ENCODE peak calls at places on chromosomes 13 and 19, in eight cellular contexts. One of them, this sample, is unnamed.

GRCh38 chr13:108095036-108095435 is 120.3 kb downstream of the LIG4 start:
- DNase-seq in SK-N-SH: no peak
- DNase-seq in mammary epithelial cell: no peak
- DNase-seq in right lobe of liver: no peak
- DNase-seq in PC-3: no peak
- DNase-seq in epithelial cell of proximal tubule: no peak
- DNase-seq in kidney epithelial cell: no peak
- DNase-seq in adrenal gland: no peak
- DNase-seq in this sample: no peak

GRCh38 chr13:34303346-34303745 is 485.4 kb downstream of the RFC3 start:
- DNase-seq in SK-N-SH: no peak
- DNase-seq in mammary epithelial cell: peak; percentile 97
- DNase-seq in right lobe of liver: no peak
- DNase-seq in PC-3: peak; percentile 43
- DNase-seq in epithelial cell of proximal tubule: no peak
- DNase-seq in kidney epithelial cell: no peak
- DNase-seq in adrenal gland: no peak
- DNase-seq in this sample: no peak

GRCh38 chr19:34230833-34231232 is 23.5 kb upstream of the GARRE1 start:
- DNase-seq in SK-N-SH: no peak
- DNase-seq in mammary epithelial cell: no peak
- DNase-seq in right lobe of liver: no peak
- DNase-seq in PC-3: no peak
- DNase-seq in epithelial cell of proximal tubule: no peak
- DNase-seq in kidney epithelial cell: no peak
- DNase-seq in adrenal gland: no peak
- DNase-seq in this sample: no peak

GRCh38 chr19:10593820-10594637 is 6.9 kb upstream of the AP1M2 start:
- DNase-seq in SK-N-SH: no peak
- DNase-seq in mammary epithelial cell: no peak
- DNase-seq in right lobe of liver: peak; percentile 64
- DNase-seq in PC-3: no peak
- DNase-seq in epithelial cell of proximal tubule: no peak
- DNase-seq in kidney epithelial cell: no peak
- DNase-seq in adrenal gland: peak; percentile 61
- DNase-seq in this sample: no peak

GRCh38 chr13:98233127-98233526 is 56.1 kb upstream of the RNF113B start:
- DNase-seq in SK-N-SH: no peak
- DNase-seq in mammary epithelial cell: no peak
- DNase-seq in right lobe of liver: no peak
- DNase-seq in PC-3: no peak
- DNase-seq in epithelial cell of proximal tubule: peak; percentile 93
- DNase-seq in kidney epithelial cell: no peak
- DNase-seq in adrenal gland: no peak
- DNase-seq in this sample: no peak

GRCh38 chr19:38264486-38265212 is at the start of gene SPINT2:
- DNase-seq in SK-N-SH: peak; percentile 72
- DNase-seq in mammary epithelial cell: no peak
- DNase-seq in right lobe of liver: no peak
- DNase-seq in PC-3: no peak
- DNase-seq in epithelial cell of proximal tubule: no peak
- DNase-seq in kidney epithelial cell: no peak
- DNase-seq in adrenal gland: peak; percentile 49
- DNase-seq in this sample: no peak

GRCh38 chr19:40217921-40218890 is at the start of gene TTC9B:
- DNase-seq in SK-N-SH: peak; percentile 95
- DNase-seq in mammary epithelial cell: peak; percentile 14
- DNase-seq in right lobe of liver: no peak
- DNase-seq in PC-3: no peak
- DNase-seq in epithelial cell of proximal tubule: no peak
- DNase-seq in kidney epithelial cell: no peak
- DNase-seq in adrenal gland: no peak
- DNase-seq in this sample: no peak

GRCh38 chr19:912181-913079 is 589 bp downstream of the R3HDM4 start:
- DNase-seq in SK-N-SH: no peak
- DNase-seq in mammary epithelial cell: peak; percentile 36
- DNase-seq in right lobe of liver: peak; percentile 63
- DNase-seq in PC-3: no peak
- DNase-seq in epithelial cell of proximal tubule: no peak
- DNase-seq in kidney epithelial cell: no peak
- DNase-seq in adrenal gland: no peak
- DNase-seq in this sample: no peak

GRCh38 chr19:590396-590745 is 690 bp downstream of the HCN2 start:
- DNase-seq in SK-N-SH: peak; percentile 68
- DNase-seq in mammary epithelial cell: peak; percentile 25
- DNase-seq in right lobe of liver: no peak
- DNase-seq in PC-3: peak; percentile 11
- DNase-seq in epithelial cell of proximal tubule: no peak
- DNase-seq in kidney epithelial cell: no peak
- DNase-seq in adrenal gland: no peak
- DNase-seq in this sample: no peak

GRCh38 chr19:6766357-6767080 is 716 bp downstream of the SH2D3A start:
- DNase-seq in SK-N-SH: no peak
- DNase-seq in mammary epithelial cell: no peak
- DNase-seq in right lobe of liver: no peak
- DNase-seq in PC-3: no peak
- DNase-seq in epithelial cell of proximal tubule: no peak
- DNase-seq in kidney epithelial cell: no peak
- DNase-seq in adrenal gland: no peak
- DNase-seq in this sample: no peak

GRCh38 chr19:6767081-6767356 is 216 bp downstream of the SH2D3A start:
- DNase-seq in SK-N-SH: no peak
- DNase-seq in mammary epithelial cell: peak; percentile 85
- DNase-seq in right lobe of liver: no peak
- DNase-seq in PC-3: peak; percentile 90
- DNase-seq in epithelial cell of proximal tubule: no peak
- DNase-seq in kidney epithelial cell: no peak
- DNase-seq in adrenal gland: no peak
- DNase-seq in this sample: no peak

GRCh38 chr19:6769006-6769637 is 1.9 kb upstream of the SH2D3A start:
- DNase-seq in SK-N-SH: peak; percentile 58
- DNase-seq in mammary epithelial cell: no peak
- DNase-seq in right lobe of liver: no peak
- DNase-seq in PC-3: peak; percentile 38
- DNase-seq in epithelial cell of proximal tubule: no peak
- DNase-seq in kidney epithelial cell: no peak
- DNase-seq in adrenal gland: no peak
- DNase-seq in this sample: no peak

GRCh38 chr19:6768236-6768785 is 1.1 kb upstream of the SH2D3A start:
- DNase-seq in SK-N-SH: no peak
- DNase-seq in mammary epithelial cell: no peak
- DNase-seq in right lobe of liver: no peak
- DNase-seq in PC-3: no peak
- DNase-seq in epithelial cell of proximal tubule: no peak
- DNase-seq in kidney epithelial cell: no peak
- DNase-seq in adrenal gland: no peak
- DNase-seq in this sample: no peak

GRCh38 chr19:6767357-6768235 is at the start of gene SH2D3A:
- DNase-seq in SK-N-SH: peak; percentile 60
- DNase-seq in mammary epithelial cell: peak; percentile 96
- DNase-seq in right lobe of liver: peak; percentile 93
- DNase-seq in PC-3: peak; percentile 99
- DNase-seq in epithelial cell of proximal tubule: no peak
- DNase-seq in kidney epithelial cell: no peak
- DNase-seq in adrenal gland: peak; percentile 70
- DNase-seq in this sample: no peak
- H3K4me3 ChIP-seq in SK-N-SH: peak within 1 kb of the TSS; percentile 38
- H3K4me3 ChIP-seq in mammary epithelial cell: peak within 1 kb of the TSS; percentile 81
- H3K4me3 ChIP-seq in right lobe of liver: peak within 1 kb of the TSS; percentile 54
- H3K4me3 ChIP-seq in PC-3: peak within 1 kb of the TSS; percentile 73
- H3K4me3 ChIP-seq in epithelial cell of proximal tubule: peak within 1 kb of the TSS; percentile 69
- H3K4me3 ChIP-seq in kidney epithelial cell: peak within 1 kb of the TSS; percentile 65
- H3K4me3 ChIP-seq in adrenal gland: peak within 1 kb of the TSS; percentile 11
- H3K4me3 ChIP-seq in this sample: peak within 1 kb of the TSS; percentile 65

GRCh38 chr13:75537401-75538365 is at the start of gene COMMD6:
- DNase-seq in SK-N-SH: peak; percentile 91
- DNase-seq in mammary epithelial cell: peak; percentile 86
- DNase-seq in right lobe of liver: peak; percentile 84
- DNase-seq in PC-3: peak; percentile 84
- DNase-seq in epithelial cell of proximal tubule: peak; percentile 57
- DNase-seq in kidney epithelial cell: no peak
- DNase-seq in adrenal gland: peak; percentile 78
- DNase-seq in this sample: peak; percentile 86
- TF ChIP-seq CTCF in SK-N-SH: no peak
- TF ChIP-seq CTCF in mammary epithelial cell: peak; percentile 26
- TF ChIP-seq CTCF in right lobe of liver: peak; percentile 19
- TF ChIP-seq CTCF in PC-3: no peak
- TF ChIP-seq CTCF in epithelial cell of proximal tubule: peak; percentile 37
- TF ChIP-seq CTCF in kidney epithelial cell: no peak
- TF ChIP-seq CTCF in adrenal gland: peak; percentile 56
- TF ChIP-seq CTCF in this sample: peak; percentile 85

GRCh38 chr13:109235901-109236300 is 550.5 kb downstream of the IRS2 start:
- DNase-seq in SK-N-SH: no peak
- DNase-seq in mammary epithelial cell: peak; percentile 98
- DNase-seq in right lobe of liver: no peak
- DNase-seq in PC-3: no peak
- DNase-seq in epithelial cell of proximal tubule: no peak
- DNase-seq in kidney epithelial cell: no peak
- DNase-seq in adrenal gland: no peak
- DNase-seq in this sample: no peak

GRCh38 chr13:109243311-109243951 is 543.0 kb downstream of the IRS2 start:
- DNase-seq in SK-N-SH: no peak
- DNase-seq in mammary epithelial cell: peak; percentile 96
- DNase-seq in right lobe of liver: no peak
- DNase-seq in PC-3: peak; percentile 88
- DNase-seq in epithelial cell of proximal tubule: peak; percentile 88
- DNase-seq in kidney epithelial cell: peak; percentile 80
- DNase-seq in adrenal gland: no peak
- DNase-seq in this sample: no peak

GRCh38 chr13:109246001-109246400 is 540.4 kb downstream of the IRS2 start:
- DNase-seq in SK-N-SH: no peak
- DNase-seq in mammary epithelial cell: no peak
- DNase-seq in right lobe of liver: no peak
- DNase-seq in PC-3: no peak
- DNase-seq in epithelial cell of proximal tubule: no peak
- DNase-seq in kidney epithelial cell: no peak
- DNase-seq in adrenal gland: no peak
- DNase-seq in this sample: no peak

GRCh38 chr13:109241160-109241559 is 545.2 kb downstream of the IRS2 start:
- DNase-seq in SK-N-SH: no peak
- DNase-seq in mammary epithelial cell: no peak
- DNase-seq in right lobe of liver: no peak
- DNase-seq in PC-3: no peak
- DNase-seq in epithelial cell of proximal tubule: no peak
- DNase-seq in kidney epithelial cell: no peak
- DNase-seq in adrenal gland: no peak
- DNase-seq in this sample: no peak
- H3K4me3 ChIP-seq in SK-N-SH: no peak overlapping the region
- H3K4me3 ChIP-seq in mammary epithelial cell: no peak overlapping the region
- H3K4me3 ChIP-seq in right lobe of liver: no peak overlapping the region
- H3K4me3 ChIP-seq in PC-3: no peak overlapping the region
- H3K4me3 ChIP-seq in epithelial cell of proximal tubule: no peak overlapping the region
- H3K4me3 ChIP-seq in kidney epithelial cell: no peak overlapping the region
- H3K4me3 ChIP-seq in adrenal gland: no peak overlapping the region
- H3K4me3 ChIP-seq in this sample: no peak overlapping the region

DNA sequence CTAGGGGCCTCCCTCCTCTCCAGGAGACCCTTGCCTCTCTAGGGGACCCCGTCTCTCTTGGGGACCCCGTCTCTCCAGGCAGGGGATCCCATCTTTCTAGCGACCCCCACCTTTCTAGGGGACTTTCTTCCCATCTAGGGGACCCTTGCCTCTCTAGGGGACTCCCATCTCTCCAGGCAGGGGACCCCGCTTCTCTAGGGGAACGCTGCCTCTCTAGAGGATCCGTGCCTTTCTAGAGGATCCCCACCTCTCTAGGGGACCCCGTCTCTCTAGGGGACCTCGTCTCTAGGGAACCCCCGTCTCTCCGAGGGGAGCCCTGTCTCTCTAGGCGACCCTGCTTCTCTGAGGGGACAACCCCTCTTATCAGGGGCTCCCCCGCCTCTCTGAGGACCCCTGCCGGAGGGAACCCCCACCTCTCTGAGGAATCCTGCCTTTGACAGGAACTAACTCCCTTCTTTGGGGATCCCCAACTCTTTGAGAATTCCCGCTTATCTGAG is 19.1 kb upstream of the GATAD2A start:
- DNase-seq in SK-N-SH: no peak
- DNase-seq in mammary epithelial cell: no peak
- DNase-seq in right lobe of liver: no peak
- DNase-seq in PC-3: no peak
- DNase-seq in epithelial cell of proximal tubule: no peak
- DNase-seq in kidney epithelial cell: no peak
- DNase-seq in adrenal gland: no peak
- DNase-seq in this sample: no peak
- TF ChIP-seq CTCF in SK-N-SH: peak; percentile 34
- TF ChIP-seq CTCF in mammary epithelial cell: peak; percentile 29
- TF ChIP-seq CTCF in right lobe of liver: no peak
- TF ChIP-seq CTCF in PC-3: peak; percentile 38
- TF ChIP-seq CTCF in epithelial cell of proximal tubule: peak; percentile 42
- TF ChIP-seq CTCF in kidney epithelial cell: peak; percentile 30
- TF ChIP-seq CTCF in adrenal gland: no peak
- TF ChIP-seq CTCF in this sample: no peak

GRCh38 chr19:3190921-3191805 is 5.4 kb downstream of the NCLN start:
- DNase-seq in SK-N-SH: no peak
- DNase-seq in mammary epithelial cell: no peak
- DNase-seq in right lobe of liver: peak; percentile 5
- DNase-seq in PC-3: no peak
- DNase-seq in epithelial cell of proximal tubule: no peak
- DNase-seq in kidney epithelial cell: no peak
- DNase-seq in adrenal gland: peak; percentile 73
- DNase-seq in this sample: no peak
- H3K4me3 ChIP-seq in SK-N-SH: no peak overlapping the region
- H3K4me3 ChIP-seq in mammary epithelial cell: no peak overlapping the region
- H3K4me3 ChIP-seq in right lobe of liver: no peak overlapping the region
- H3K4me3 ChIP-seq in PC-3: no peak overlapping the region
- H3K4me3 ChIP-seq in epithelial cell of proximal tubule: no peak overlapping the region
- H3K4me3 ChIP-seq in kidney epithelial cell: no peak overlapping the region
- H3K4me3 ChIP-seq in adrenal gland: peak overlapping the region; percentile 35
- H3K4me3 ChIP-seq in this sample: no peak overlapping the region

This sample was measured in coronary artery.